ENCODE peak calls at places on chromosomes 5 and 9, in seven cellular contexts. One of them, this sample, is unnamed.

GRCh38 chr5:143245929-143246561 is 157.4 kb downstream of the NR3C1 start:
- DNase-seq in CD4-positive, alpha-beta T cell: no peak
- DNase-seq in right cardiac atrium: no peak
- DNase-seq in GM23248: peak
- DNase-seq in lower lobe of right lung: no peak
- DNase-seq in AG04450: no peak
- DNase-seq in tibial artery: no peak
- DNase-seq in this sample: peak

GRCh38 chr5:128763324-128763723 is 202.0 kb upstream of the SLC27A6 start:
- DNase-seq in AG04450: no peak
- DNase-seq in right cardiac atrium: no peak
- DNase-seq in CD4-positive, alpha-beta T cell: no peak
- DNase-seq in GM23248: no peak
- DNase-seq in lower lobe of right lung: no peak
- DNase-seq in tibial artery: no peak
- DNase-seq in this sample: no peak

GRCh38 chr5:177509361-177509951 is at the start of gene DOK3:
- DNase-seq in tibial artery: peak
- DNase-seq in CD4-positive, alpha-beta T cell: no peak
- DNase-seq in right cardiac atrium: no peak
- DNase-seq in lower lobe of right lung: peak
- DNase-seq in GM23248: no peak
- DNase-seq in AG04450: no peak
- DNase-seq in this sample: no peak

GRCh38 chr9:69678843-69679538 is 6.8 kb upstream of the APBA1 start:
- DNase-seq in lower lobe of right lung: no peak
- DNase-seq in tibial artery: no peak
- DNase-seq in right cardiac atrium: no peak
- DNase-seq in CD4-positive, alpha-beta T cell: no peak
- DNase-seq in GM23248: peak
- DNase-seq in AG04450: no peak
- DNase-seq in this sample: no peak

GRCh38 chr5:5481206-5481605 is 58.7 kb downstream of the ICE1 start:
- DNase-seq in right cardiac atrium: no peak
- DNase-seq in AG04450: no peak
- DNase-seq in CD4-positive, alpha-beta T cell: no peak
- DNase-seq in tibial artery: no peak
- DNase-seq in GM23248: no peak
- DNase-seq in lower lobe of right lung: no peak
- DNase-seq in this sample: no peak

GRCh38 chr9:134629061-134629585 is 12.5 kb upstream of the COL5A1 start:
- DNase-seq in right cardiac atrium: peak
- DNase-seq in tibial artery: peak
- DNase-seq in CD4-positive, alpha-beta T cell: no peak
- DNase-seq in GM23248: no peak
- DNase-seq in AG04450: no peak
- DNase-seq in lower lobe of right lung: peak
- DNase-seq in this sample: no peak

GRCh38 chr5:35357973-35358372 is 127.7 kb upstream of the PRLR start:
- DNase-seq in CD4-positive, alpha-beta T cell: no peak
- DNase-seq in lower lobe of right lung: no peak
- DNase-seq in GM23248: no peak
- DNase-seq in tibial artery: no peak
- DNase-seq in right cardiac atrium: no peak
- DNase-seq in AG04450: no peak
- DNase-seq in this sample: no peak

GRCh38 chr9:109974143-109974917 is 194.3 kb downstream of the PALM2AKAP2 start:
- DNase-seq in right cardiac atrium: peak
- DNase-seq in lower lobe of right lung: peak
- DNase-seq in tibial artery: no peak
- DNase-seq in AG04450: no peak
- DNase-seq in CD4-positive, alpha-beta T cell: no peak
- DNase-seq in GM23248: no peak
- DNase-seq in this sample: no peak

GRCh38 chr5:90161399-90161798 is 248.2 kb downstream of the CETN3 start:
- DNase-seq in tibial artery: peak
- DNase-seq in CD4-positive, alpha-beta T cell: no peak
- DNase-seq in GM23248: peak
- DNase-seq in lower lobe of right lung: peak
- DNase-seq in AG04450: no peak
- DNase-seq in right cardiac atrium: peak
- DNase-seq in this sample: peak

GRCh38 chr9:84485539-84485938 is 145.0 kb upstream of the SLC28A3 start:
- DNase-seq in AG04450: no peak
- DNase-seq in tibial artery: no peak
- DNase-seq in CD4-positive, alpha-beta T cell: no peak
- DNase-seq in lower lobe of right lung: no peak
- DNase-seq in right cardiac atrium: no peak
- DNase-seq in GM23248: no peak
- DNase-seq in this sample: peak

GRCh38 chr5:131810510-131811249 is 13.9 kb upstream of the FNIP1 start:
- DNase-seq in right cardiac atrium: no peak
- DNase-seq in AG04450: no peak
- DNase-seq in lower lobe of right lung: no peak
- DNase-seq in CD4-positive, alpha-beta T cell: no peak
- DNase-seq in GM23248: peak
- DNase-seq in tibial artery: no peak
- DNase-seq in this sample: peak

GRCh38 chr9:119898316-119898715 is 529.1 kb upstream of the BRINP1 start:
- DNase-seq in AG04450: no peak
- DNase-seq in lower lobe of right lung: no peak
- DNase-seq in right cardiac atrium: no peak
- DNase-seq in tibial artery: no peak
- DNase-seq in CD4-positive, alpha-beta T cell: no peak
- DNase-seq in GM23248: no peak
- DNase-seq in this sample: no peak

GRCh38 chr9:84230355-84231136 is 110.0 kb downstream of the SLC28A3 start:
- DNase-seq in lower lobe of right lung: no peak
- DNase-seq in right cardiac atrium: no peak
- DNase-seq in GM23248: peak
- DNase-seq in CD4-positive, alpha-beta T cell: no peak
- DNase-seq in AG04450: no peak
- DNase-seq in tibial artery: no peak
- DNase-seq in this sample: no peak

GRCh38 chr9:92293075-92293354 is 482 bp downstream of the IARS1 start:
- DNase-seq in AG04450: no peak
- DNase-seq in GM23248: no peak
- DNase-seq in tibial artery: no peak
- DNase-seq in CD4-positive, alpha-beta T cell: no peak
- DNase-seq in right cardiac atrium: no peak
- DNase-seq in lower lobe of right lung: no peak
- DNase-seq in this sample: no peak
- H3K27ac ChIP-seq in AG04450: peak
- H3K27ac ChIP-seq in GM23248: peak
- H3K27ac ChIP-seq in tibial artery: peak
- H3K27ac ChIP-seq in CD4-positive, alpha-beta T cell: peak
- H3K27ac ChIP-seq in right cardiac atrium: no peak
- H3K27ac ChIP-seq in lower lobe of right lung: peak
- H3K27ac ChIP-seq in this sample: peak

DNA sequence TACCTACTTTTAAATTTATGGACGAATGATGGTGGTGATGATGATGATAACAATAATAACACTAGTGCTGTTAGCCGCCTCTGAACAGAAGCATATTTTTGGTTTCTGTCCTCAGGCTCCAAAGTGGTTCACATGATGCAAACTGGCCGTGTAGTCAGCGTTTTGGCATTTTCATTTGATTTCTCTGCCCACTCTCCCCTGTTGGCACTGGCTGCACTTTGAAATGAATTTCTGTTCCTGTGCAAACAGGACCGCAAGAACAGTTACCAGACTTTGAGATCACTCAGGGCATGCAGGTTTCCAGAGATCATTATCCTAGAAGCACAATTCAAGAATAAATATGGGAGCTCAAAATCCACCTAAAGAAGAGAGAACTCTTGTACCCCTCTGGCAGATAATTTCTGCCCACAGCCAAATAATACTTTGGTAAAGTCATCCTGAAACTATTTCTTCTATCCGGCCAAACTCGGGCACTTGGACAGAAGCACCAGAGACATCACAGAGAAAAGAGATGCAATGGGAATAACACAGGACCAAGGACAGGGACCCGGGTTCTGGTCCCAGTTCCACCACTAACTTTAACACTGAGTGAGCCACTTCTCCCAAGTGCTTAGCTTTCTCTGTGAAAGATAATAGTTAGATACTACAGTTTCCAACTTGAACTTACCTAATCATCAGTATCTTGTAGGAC is 201.7 kb upstream of the PTGER4 start:
- DNase-seq in GM23248: peak
- DNase-seq in tibial artery: no peak
- DNase-seq in CD4-positive, alpha-beta T cell: no peak
- DNase-seq in AG04450: no peak
- DNase-seq in right cardiac atrium: no peak
- DNase-seq in lower lobe of right lung: no peak
- DNase-seq in this sample: peak
- H3K27ac ChIP-seq in GM23248: peak
- H3K27ac ChIP-seq in tibial artery: peak
- H3K27ac ChIP-seq in CD4-positive, alpha-beta T cell: no peak
- H3K27ac ChIP-seq in AG04450: no peak
- H3K27ac ChIP-seq in right cardiac atrium: no peak
- H3K27ac ChIP-seq in lower lobe of right lung: no peak
- H3K27ac ChIP-seq in this sample: no peak

GRCh38 chr9:89039664-89040063 is 48.4 kb downstream of the S1PR3 start:
- DNase-seq in GM23248: no peak
- DNase-seq in lower lobe of right lung: no peak
- DNase-seq in CD4-positive, alpha-beta T cell: no peak
- DNase-seq in right cardiac atrium: no peak
- DNase-seq in AG04450: no peak
- DNase-seq in tibial artery: no peak
- DNase-seq in this sample: no peak

GRCh38 chr9:89037325-89037724 is 46.1 kb downstream of the S1PR3 start:
- DNase-seq in GM23248: no peak
- DNase-seq in right cardiac atrium: no peak
- DNase-seq in tibial artery: no peak
- DNase-seq in lower lobe of right lung: no peak
- DNase-seq in CD4-positive, alpha-beta T cell: no peak
- DNase-seq in AG04450: no peak
- DNase-seq in this sample: no peak

GRCh38 chr9:89038354-89039091 is 47.3 kb downstream of the S1PR3 start:
- DNase-seq in AG04450: peak
- DNase-seq in tibial artery: peak
- DNase-seq in right cardiac atrium: peak
- DNase-seq in GM23248: peak
- DNase-seq in lower lobe of right lung: no peak
- DNase-seq in CD4-positive, alpha-beta T cell: no peak
- DNase-seq in this sample: peak

GRCh38 chr9:89037891-89038290 is 46.6 kb downstream of the S1PR3 start:
- DNase-seq in CD4-positive, alpha-beta T cell: no peak
- DNase-seq in tibial artery: peak
- DNase-seq in lower lobe of right lung: no peak
- DNase-seq in GM23248: no peak
- DNase-seq in AG04450: no peak
- DNase-seq in right cardiac atrium: no peak
- DNase-seq in this sample: no peak

GRCh38 chr9:89039092-89039465 is 47.8 kb downstream of the S1PR3 start:
- DNase-seq in tibial artery: no peak
- DNase-seq in right cardiac atrium: no peak
- DNase-seq in GM23248: no peak
- DNase-seq in AG04450: no peak
- DNase-seq in lower lobe of right lung: no peak
- DNase-seq in CD4-positive, alpha-beta T cell: no peak
- DNase-seq in this sample: no peak
- H3K27ac ChIP-seq in tibial artery: no peak
- H3K27ac ChIP-seq in right cardiac atrium: no peak
- H3K27ac ChIP-seq in GM23248: peak
- H3K27ac ChIP-seq in AG04450: peak
- H3K27ac ChIP-seq in lower lobe of right lung: peak
- H3K27ac ChIP-seq in CD4-positive, alpha-beta T cell: no peak
- H3K27ac ChIP-seq in this sample: no peak

GRCh38 chr9:137688261-137688660 is 69.5 kb downstream of the EHMT1 start:
- DNase-seq in lower lobe of right lung: no peak
- DNase-seq in AG04450: no peak
- DNase-seq in CD4-positive, alpha-beta T cell: no peak
- DNase-seq in tibial artery: peak
- DNase-seq in right cardiac atrium: no peak
- DNase-seq in GM23248: no peak
- DNase-seq in this sample: no peak

GRCh38 chr9:137683307-137683864 is 64.6 kb downstream of the EHMT1 start:
- DNase-seq in right cardiac atrium: no peak
- DNase-seq in tibial artery: peak
- DNase-seq in GM23248: no peak
- DNase-seq in lower lobe of right lung: no peak
- DNase-seq in AG04450: no peak
- DNase-seq in CD4-positive, alpha-beta T cell: no peak
- DNase-seq in this sample: no peak

GRCh38 chr9:137685035-137685885 is 66.5 kb downstream of the EHMT1 start:
- DNase-seq in right cardiac atrium: no peak
- DNase-seq in GM23248: peak
- DNase-seq in AG04450: peak
- DNase-seq in tibial artery: no peak
- DNase-seq in CD4-positive, alpha-beta T cell: no peak
- DNase-seq in lower lobe of right lung: no peak
- DNase-seq in this sample: no peak

GRCh38 chr9:137688725-137689124 is 69.9 kb downstream of the EHMT1 start:
- DNase-seq in AG04450: no peak
- DNase-seq in tibial artery: peak
- DNase-seq in right cardiac atrium: no peak
- DNase-seq in lower lobe of right lung: no peak
- DNase-seq in GM23248: no peak
- DNase-seq in CD4-positive, alpha-beta T cell: no peak
- DNase-seq in this sample: no peak

DNA sequence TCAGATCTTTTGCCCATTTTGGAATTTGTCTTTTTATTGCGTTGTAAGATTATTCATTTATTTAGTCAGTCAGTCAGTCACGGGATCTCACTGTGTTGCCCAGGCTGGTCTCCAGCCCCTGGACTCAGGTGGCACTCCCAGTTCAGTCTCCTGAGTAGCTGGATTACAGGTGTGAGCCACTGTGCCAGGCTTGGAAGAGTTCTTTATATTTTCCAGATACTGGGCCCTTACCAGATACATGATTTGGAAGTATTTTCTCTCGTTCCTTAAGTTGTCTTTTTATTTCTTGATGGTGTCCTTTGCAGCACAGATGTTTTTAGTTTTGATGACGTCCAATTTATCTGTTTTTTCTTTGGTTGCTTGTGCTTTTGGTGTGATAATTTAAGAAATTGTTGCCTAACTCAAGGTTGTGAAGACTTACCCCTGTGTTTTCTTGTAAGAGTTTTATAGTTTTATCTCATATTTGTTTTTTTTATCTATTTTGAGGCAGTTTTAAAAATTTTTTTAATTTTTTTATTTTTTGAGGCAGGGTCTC is 67.1 kb downstream of the EHMT1 start:
- DNase-seq in right cardiac atrium: no peak
- DNase-seq in AG04450: no peak
- DNase-seq in GM23248: no peak
- DNase-seq in lower lobe of right lung: no peak
- DNase-seq in tibial artery: peak
- DNase-seq in CD4-positive, alpha-beta T cell: no peak
- DNase-seq in this sample: no peak
- H3K27ac ChIP-seq in right cardiac atrium: no peak
- H3K27ac ChIP-seq in AG04450: no peak
- H3K27ac ChIP-seq in GM23248: no peak
- H3K27ac ChIP-seq in lower lobe of right lung: no peak
- H3K27ac ChIP-seq in tibial artery: no peak
- H3K27ac ChIP-seq in CD4-positive, alpha-beta T cell: no peak
- H3K27ac ChIP-seq in this sample: no peak

DNA sequence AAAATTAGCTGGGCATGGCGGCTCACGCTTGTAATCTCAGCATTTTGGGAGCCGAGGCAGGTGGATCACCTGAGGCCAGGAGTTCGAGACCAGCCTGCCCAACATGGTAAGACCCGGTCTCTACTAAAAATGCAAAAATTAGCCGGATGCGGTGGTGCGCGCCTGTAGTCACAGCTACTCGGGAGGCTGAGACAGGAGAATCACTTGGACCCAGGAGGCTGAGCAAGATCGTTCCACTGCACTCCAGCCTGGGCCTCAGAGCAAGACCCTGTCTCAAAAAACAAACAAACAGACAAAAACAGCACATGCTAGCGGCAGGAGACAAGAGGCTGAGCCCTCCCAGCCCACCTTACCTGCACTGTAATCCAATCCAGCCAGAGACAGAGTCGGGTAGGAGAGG is 1.1 kb upstream of the DOLPP1 start:
- DNase-seq in CD4-positive, alpha-beta T cell: no peak
- DNase-seq in right cardiac atrium: no peak
- DNase-seq in tibial artery: peak
- DNase-seq in GM23248: no peak
- DNase-seq in AG04450: no peak
- DNase-seq in lower lobe of right lung: no peak
- DNase-seq in this sample: no peak
- H3K27ac ChIP-seq in CD4-positive, alpha-beta T cell: no peak
- H3K27ac ChIP-seq in right cardiac atrium: no peak
- H3K27ac ChIP-seq in tibial artery: no peak
- H3K27ac ChIP-seq in GM23248: no peak
- H3K27ac ChIP-seq in AG04450: no peak
- H3K27ac ChIP-seq in lower lobe of right lung: peak
- H3K27ac ChIP-seq in this sample: peak

This sample was measured in RWPE1.